ENCODE peak calls at places on chromosomes 1 and 21, in nine cellular contexts. M, F, L, A, G, P, Y, I and B are unnamed samples.

GRCh38 chr21:45039309-45040113 is 34.9 kb upstream of the ADARB1 start:
- DNase-seq in M (no peak), F (no peak), L (no peak), A (no peak), G (no peak), P (no peak), Y (no peak), I (no peak), B (no peak)

GRCh38 chr21:18832950-18833349 is 429.4 kb upstream of the TMPRSS15 start:
- DNase-seq in M (peak; percentile 13), F (no peak), L (no peak), A (peak; percentile 71), G (peak; percentile 91), P (no peak), Y (no peak), I (peak; percentile 31), B (no peak)

GRCh38 chr1:78607334-78607927 is 12.8 kb upstream of the IFI44L start:
- DNase-seq in M (peak; percentile 72), F (no peak), L (no peak), A (peak; percentile 36), G (peak; percentile 23), P (peak; percentile 51), Y (no peak), I (peak; percentile 27), B (no peak)

GRCh38 chr1:117587479-117588356 is 18.1 kb upstream of the TENT5C start:
- DNase-seq in M (no peak), F (no peak), L (no peak), A (no peak), G (no peak), P (no peak), Y (no peak), I (no peak), B (no peak)

GRCh38 chr1:231872461-231872910 is 245.9 kb downstream of the DISC1 start:
- DNase-seq in M (peak; percentile 17), F (no peak), L (no peak), A (no peak), G (peak; percentile 22), P (peak; percentile 59), Y (no peak), I (peak; percentile 41), B (no peak)

GRCh38 chr1:111483166-111483565 is 9.4 kb downstream of the C1orf162 start:
- DNase-seq in M (peak; percentile 5), F (no peak), L (no peak), A (no peak), G (no peak), P (peak; percentile 43), Y (no peak), I (peak; percentile 36), B (no peak)

GRCh38 chr1:2103266-2103900 is 53.2 kb downstream of the PRKCZ start:
- DNase-seq in M (no peak), F (peak; percentile 1), L (no peak), A (no peak), G (no peak), P (no peak), Y (no peak), I (no peak), B (no peak)

GRCh38 chr1:85884372-85885035 is 176.3 kb upstream of the ZNHIT6 start:
- DNase-seq in M (peak; percentile 44), F (no peak), L (no peak), A (no peak), G (no peak), P (peak; percentile 48), Y (no peak), I (peak; percentile 34), B (no peak)

GRCh38 chr1:241411776-241412338 is 54.9 kb upstream of the RGS7 start:
- DNase-seq in M (no peak), F (no peak), L (no peak), A (no peak), G (no peak), P (no peak), Y (no peak), I (peak; percentile 88), B (no peak)

GRCh38 chr1:150066838-150067183 is 765 bp upstream of the VPS45 start:
- DNase-seq in M (no peak), F (peak; percentile 47), L (peak; percentile 7), A (no peak), G (peak; percentile 12), P (no peak), Y (peak; percentile 13), I (no peak), B (no peak)

GRCh38 chr1:8661185-8662110 is 156.0 kb downstream of the RERE start:
- DNase-seq in M (peak; percentile 90), F (no peak), L (no peak), A (peak; percentile 95), G (peak; percentile 93), P (peak; percentile 91), Y (no peak), I (peak; percentile 87), B (no peak)

GRCh38 chr1:20588634-20589225 is at the start of gene CDA:
- DNase-seq in M (no peak), F (peak; percentile 25), L (no peak), A (no peak), G (no peak), P (no peak), Y (no peak), I (no peak), B (no peak)

GRCh38 chr1:12056331-12056841 is 6.7 kb upstream of the TNFRSF8 start:
- DNase-seq in M (no peak), F (no peak), L (no peak), A (peak; percentile 58), G (no peak), P (peak; percentile 25), Y (no peak), I (no peak), B (no peak)

GRCh38 chr21:36104306-36105300 is 30.3 kb upstream of the CBR3 start:
- DNase-seq in M (peak; percentile 53), F (peak; percentile 46), L (no peak), A (peak; percentile 63), G (no peak), P (peak; percentile 26), Y (peak; percentile 18), I (no peak), B (peak; percentile 44)

GRCh38 chr1:230186003-230186863 is 119.2 kb downstream of the GALNT2 start:
- DNase-seq in M (peak; percentile 84), F (no peak), L (no peak), A (peak; percentile 62), G (no peak), P (peak; percentile 93), Y (no peak), I (peak; percentile 83), B (no peak)

GRCh38 chr1:153506831-153507413 is 28.9 kb downstream of the S100A6 start:
- DNase-seq in M (peak; percentile 98), F (peak; percentile 87), L (no peak), A (peak; percentile 85), G (peak; percentile 52), P (peak; percentile 91), Y (no peak), I (peak; percentile 79), B (no peak)

GRCh38 chr1:56509713-56510641 is 69.4 kb downstream of the PLPP3 start:
- DNase-seq in M (no peak), F (peak; percentile 19), L (no peak), A (no peak), G (no peak), P (no peak), Y (no peak), I (no peak), B (no peak)

GRCh38 chr1:44266400-44267344 is 53.4 kb downstream of the DMAP1 start:
- DNase-seq in M (no peak), F (no peak), L (no peak), A (no peak), G (no peak), P (no peak), Y (no peak), I (no peak), B (no peak)

GRCh38 chr1:9448132-9449105 is 90.8 kb upstream of the SLC25A33 start:
- DNase-seq in M (no peak), F (no peak), L (no peak), A (no peak), G (no peak), P (peak; percentile 23), Y (no peak), I (no peak), B (no peak)

GRCh38 chr1:68454534-68454933 is 4.8 kb upstream of the RPE65 start:
- DNase-seq in M (no peak), F (no peak), L (no peak), A (no peak), G (no peak), P (no peak), Y (no peak), I (no peak), B (no peak)

GRCh38 chr1:41983451-41983850 is 64.7 kb upstream of the HIVEP3 start:
- DNase-seq in M (no peak), F (no peak), L (no peak), A (no peak), G (no peak), P (no peak), Y (no peak), I (no peak), B (no peak)

GRCh38 chr1:218350909-218351616 is 5.9 kb downstream of the TGFB2 start:
- DNase-seq in M (peak; percentile 79), F (no peak), L (peak; percentile 23), A (peak; percentile 51), G (peak; percentile 91), P (peak; percentile 89), Y (no peak), I (peak; percentile 37), B (no peak)

GRCh38 chr1:231057410-231057809 is 17.4 kb upstream of the FAM89A start:
- DNase-seq in M (no peak), F (no peak), L (no peak), A (no peak), G (no peak), P (no peak), Y (no peak), I (no peak), B (no peak)

GRCh38 chr1:10196991-10197390 is 13.4 kb upstream of the KIF1B start:
- DNase-seq in M (no peak), F (no peak), L (no peak), A (no peak), G (no peak), P (peak; percentile 80), Y (no peak), I (no peak), B (no peak)

GRCh38 chr1:15176898-15177665 is 23.5 kb downstream of the TMEM51 start:
- DNase-seq in M (peak; percentile 12), F (no peak), L (no peak), A (no peak), G (no peak), P (no peak), Y (no peak), I (no peak), B (no peak)

GRCh38 chr1:180166436-180166800 is 11.7 kb downstream of the QSOX1 start:
- DNase-seq in M (no peak), F (no peak), L (no peak), A (no peak), G (no peak), P (no peak), Y (no peak), I (no peak), B (no peak)

GRCh38 chr1:147749792-147750191 is 10.6 kb downstream of the GJA5 start:
- DNase-seq in M (no peak), F (no peak), L (no peak), A (no peak), G (no peak), P (no peak), Y (no peak), I (no peak), B (no peak)

GRCh38 chr1:227469708-227470107 is 93.6 kb upstream of the ZNF678 start:
- DNase-seq in M (no peak), F (no peak), L (no peak), A (no peak), G (no peak), P (no peak), Y (no peak), I (no peak), B (no peak)

GRCh38 chr1:6275826-6276764 is 15.2 kb upstream of the GPR153 start:
- DNase-seq in M (peak; percentile 87), F (peak; percentile 72), L (no peak), A (no peak), G (no peak), P (peak; percentile 90), Y (no peak), I (peak; percentile 71), B (no peak)

GRCh38 chr1:100188617-100189016 is 10.6 kb upstream of the LRRC39 start:
- DNase-seq in M (peak; percentile 81), F (no peak), L (no peak), A (peak; percentile 96), G (no peak), P (peak; percentile 73), Y (no peak), I (peak; percentile 48), B (no peak)